ENCODE peak calls at places on chromosomes 3 and 15, in nine cellular contexts. G is fibroblast of lung; W is lower lobe of right lung; A is psoas muscle; P is cardiac fibroblast; K is CD8-positive, alpha-beta memory T cell; F is GM06990; U is K562; E is aorta. X is an unnamed sample.

GRCh38 chr3:31403197-31403596 is 129.5 kb upstream of the STT3B start:
- DNase-seq in A (no peak), F (no peak), W (no peak), U (no peak), K (no peak), P (no peak), E (no peak), G (no peak), X (no peak)

GRCh38 chr15:75302318-75302717 is 19.7 kb downstream of the GOLGA6D start:
- DNase-seq in G (no peak), P (no peak), U (no peak), W (no peak), A (no peak), E (no peak), K (no peak), F (no peak), X (no peak)

GRCh38 chr3:24264748-24265158 is 229.9 kb downstream of the THRB start:
- DNase-seq in K (no peak), G (peak), E (no peak), F (no peak), P (peak), A (no peak), W (no peak), U (peak), X (no peak)

GRCh38 chr3:146896711-146897110 is 291.6 kb upstream of the PLSCR5 start:
- DNase-seq in G (no peak), P (no peak), U (no peak), W (no peak), A (no peak), F (no peak), E (no peak), K (no peak), X (no peak)

GRCh38 chr15:52021128-52021671 is 2.2 kb downstream of the MAPK6 start:
- DNase-seq in W (no peak), U (peak), F (peak), G (peak), P (peak), A (no peak), E (no peak), K (peak), X (peak)

GRCh38 chr15:55789066-55789660 is 46.2 kb upstream of the PRTG start:
- DNase-seq in F (no peak), P (no peak), A (peak), G (no peak), E (no peak), U (peak), K (peak), W (no peak), X (no peak)

GRCh38 chr15:23566070-23567050 is 886 bp downstream of the MKRN3 start:
- DNase-seq in K (peak), A (peak), U (peak), W (no peak), F (no peak), E (no peak), G (peak), P (no peak), X (no peak)

GRCh38 chr3:25226747-25227146 is 201.3 kb upstream of the RARB start:
- DNase-seq in A (no peak), P (no peak), K (no peak), F (no peak), G (no peak), E (no peak), U (no peak), W (no peak), X (no peak)

GRCh38 chr3:12990306-12990705 is 82.9 kb downstream of the IQSEC1 start:
- DNase-seq in G (no peak), W (no peak), E (peak), F (no peak), K (no peak), P (no peak), A (no peak), U (no peak), X (no peak)

GRCh38 chr3:135237371-135237770 is 442.3 kb downstream of the EPHB1 start:
- DNase-seq in A (no peak), P (no peak), U (no peak), F (no peak), E (no peak), W (no peak), K (no peak), G (no peak), X (no peak)

GRCh38 chr3:56858331-56858730 is 56.6 kb upstream of the ARHGEF3 start:
- DNase-seq in G (no peak), U (no peak), K (no peak), W (no peak), E (no peak), A (no peak), P (no peak), F (no peak), X (no peak)

GRCh38 chr3:150411106-150411460 is 3.0 kb downstream of the TSC22D2 start:
- DNase-seq in A (no peak), G (no peak), W (no peak), P (no peak), F (no peak), U (no peak), E (no peak), K (no peak), X (no peak)

GRCh38 chr3:65729553-65729952 is 309.2 kb downstream of the MAGI1 start:
- DNase-seq in P (peak), G (peak), F (no peak), E (no peak), W (no peak), A (no peak), K (no peak), U (no peak), X (peak)

GRCh38 chr3:49807427-49808114 is 4.5 kb downstream of the INKA1 start:
- DNase-seq in E (no peak), A (no peak), W (no peak), G (peak), P (peak), K (no peak), F (peak), U (no peak), X (no peak)

GRCh38 chr3:101070260-101071121 is 77.3 kb upstream of the ABI3BP start:
- DNase-seq in P (peak), E (peak), K (peak), U (peak), W (peak), G (no peak), A (peak), F (peak), X (no peak)

GRCh38 chr3:101066776-101067175 is 73.6 kb upstream of the ABI3BP start:
- DNase-seq in W (no peak), A (no peak), G (peak), E (no peak), U (no peak), K (no peak), F (no peak), P (peak), X (no peak)

GRCh38 chr3:101069796-101070195 is 76.6 kb upstream of the ABI3BP start:
- DNase-seq in A (no peak), K (no peak), U (no peak), P (no peak), E (no peak), F (no peak), W (no peak), G (no peak), X (no peak)

GRCh38 chr3:101068876-101069606 is 75.8 kb upstream of the ABI3BP start:
- DNase-seq in A (no peak), W (no peak), P (no peak), F (no peak), E (no peak), G (peak), K (no peak), U (no peak), X (no peak)

DNA sequence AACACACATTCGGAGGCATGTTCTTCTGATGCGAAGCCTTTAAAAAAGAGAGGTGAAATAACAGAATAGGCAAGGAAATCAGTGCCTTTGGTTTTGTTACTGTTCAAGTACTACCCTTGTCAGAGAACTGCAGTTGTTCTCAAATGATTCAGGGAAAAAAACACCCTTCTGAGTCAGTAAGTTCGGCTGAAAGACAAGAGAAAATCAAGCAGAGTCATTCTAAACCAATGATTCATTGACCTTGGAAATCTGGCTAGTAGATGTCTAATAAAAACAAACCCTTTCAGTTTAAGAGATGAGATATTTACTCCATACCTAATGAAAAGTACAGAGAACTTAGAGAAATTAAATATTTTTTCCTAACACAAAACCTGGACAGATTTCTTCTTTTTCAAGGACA is 72.7 kb upstream of the ABI3BP start:
- DNase-seq in W (no peak), K (no peak), A (no peak), U (no peak), E (no peak), G (peak), F (no peak), P (peak), X (peak)
- H3K4me3 ChIP-seq in W (no peak), K (no peak), A (no peak), U (no peak), E (no peak), G (no peak), F (no peak), P (no peak), X (no peak)

GRCh38 chr3:109337393-109337792 is at the start of gene DPPA4:
- DNase-seq in K (no peak), W (no peak), A (no peak), U (no peak), G (no peak), F (no peak), E (no peak), P (no peak), X (no peak)
- H3K4me3 ChIP-seq in K (peak), W (peak), A (peak), U (no peak), G (peak), F (no peak), E (peak), P (peak), X (peak)

GRCh38 chr3:180870008-180870733 is 42.3 kb upstream of the FXR1 start:
- DNase-seq in P (peak), A (peak), E (peak), U (peak), F (no peak), K (no peak), W (no peak), G (peak), X (no peak)

GRCh38 chr3:180875071-180875698 is 37.3 kb upstream of the FXR1 start:
- DNase-seq in G (no peak), U (no peak), A (no peak), P (no peak), F (no peak), W (no peak), K (no peak), E (no peak), X (no peak)

DNA sequence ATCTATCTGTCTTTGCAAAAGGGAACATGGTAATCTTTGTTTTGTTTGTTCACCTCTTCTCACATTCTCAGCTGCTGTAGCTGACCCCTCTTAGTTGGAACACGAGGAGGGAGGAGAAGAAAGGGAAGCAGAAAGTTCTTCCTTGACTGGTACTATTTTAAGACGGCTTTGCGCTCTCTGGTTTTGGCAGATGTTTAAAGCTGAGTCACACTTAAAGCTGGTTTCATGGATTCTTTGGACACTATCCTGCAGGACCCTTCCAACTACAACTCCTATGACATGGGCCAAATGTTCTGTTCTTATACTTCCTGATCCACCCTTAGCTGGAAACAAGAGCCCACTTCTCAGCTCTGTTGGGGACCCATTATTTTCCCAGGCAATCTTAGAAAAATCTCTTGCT is 40.6 kb upstream of the FXR1 start:
- DNase-seq in G (peak), F (no peak), E (no peak), W (no peak), U (no peak), P (peak), K (no peak), A (no peak), X (peak)
- H3K4me3 ChIP-seq in G (no peak), F (no peak), E (no peak), W (no peak), U (no peak), P (no peak), K (no peak), A (peak), X (no peak)

DNA sequence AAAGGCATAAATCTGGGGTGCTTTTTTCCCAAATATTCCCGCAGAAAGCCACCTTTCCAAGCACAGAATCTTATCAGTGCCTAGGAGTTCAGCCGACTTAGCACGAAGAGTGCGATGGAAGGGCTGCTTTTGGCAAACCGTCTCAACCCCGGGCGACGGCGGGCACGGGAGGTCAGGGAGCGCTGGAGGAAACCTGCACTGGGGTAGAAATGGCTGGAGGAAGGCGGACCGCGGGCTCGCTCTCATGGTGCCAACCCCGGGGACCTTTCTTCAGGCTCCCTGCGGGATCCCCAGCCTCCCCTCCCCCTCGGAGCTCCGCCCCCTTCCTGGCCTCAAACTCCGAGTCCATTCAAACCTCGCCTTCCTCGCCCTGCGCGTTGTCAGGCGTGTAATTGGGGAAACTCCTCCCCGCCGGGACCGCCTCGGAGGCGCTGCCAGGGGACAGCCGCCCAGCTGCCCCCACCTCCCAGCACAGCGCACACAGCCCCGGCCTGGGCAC is at the start of gene GABRG3:
- DNase-seq in P (no peak), K (no peak), U (no peak), A (no peak), G (no peak), F (no peak), W (no peak), E (no peak), X (no peak)
- H3K4me3 ChIP-seq in P (no peak), K (no peak), U (no peak), A (no peak), G (no peak), F (no peak), W (no peak), E (no peak), X (peak)

GRCh38 chr3:1092771-1093170 is at the start of gene CNTN6:
- DNase-seq in G (peak), W (no peak), F (no peak), P (no peak), K (no peak), E (no peak), A (no peak), U (no peak), X (no peak)
- H3K4me3 ChIP-seq in G (no peak), W (peak), F (no peak), P (no peak), K (no peak), E (no peak), A (no peak), U (no peak), X (no peak)

DNA sequence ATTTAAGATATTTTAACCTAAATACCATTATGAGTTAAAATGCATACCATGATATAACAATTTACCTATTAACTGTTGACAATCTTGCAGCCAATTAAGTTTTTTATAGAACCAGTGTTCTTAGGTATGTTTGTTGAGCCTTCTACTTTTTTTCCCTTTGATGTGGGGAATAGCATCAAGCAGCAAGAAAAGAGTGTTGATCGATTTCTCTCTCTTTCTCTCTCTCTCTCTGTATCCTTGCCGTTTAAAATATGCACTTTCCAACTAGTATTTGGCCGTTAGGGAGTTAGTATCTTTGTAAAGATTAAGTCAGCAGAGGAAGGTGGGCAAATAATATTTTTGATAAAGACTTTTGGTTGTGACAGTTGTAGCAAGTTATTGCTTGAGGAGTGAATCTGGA is 5.9 kb downstream of the CHD2 start:
- DNase-seq in F (no peak), A (no peak), E (no peak), U (no peak), G (no peak), P (no peak), W (no peak), K (peak), X (no peak)
- H3K4me3 ChIP-seq in F (peak), A (peak), E (no peak), U (peak), G (peak), P (no peak), W (peak), K (peak), X (no peak)

GRCh38 chr15:40336129-40337122 is 4.3 kb downstream of the CCDC9B start:
- DNase-seq in W (no peak), K (no peak), P (no peak), E (no peak), F (no peak), G (no peak), U (peak), A (no peak), X (no peak)
- H3K4me3 ChIP-seq in W (no peak), K (no peak), P (no peak), E (no peak), F (no peak), G (no peak), U (no peak), A (no peak), X (no peak)

DNA sequence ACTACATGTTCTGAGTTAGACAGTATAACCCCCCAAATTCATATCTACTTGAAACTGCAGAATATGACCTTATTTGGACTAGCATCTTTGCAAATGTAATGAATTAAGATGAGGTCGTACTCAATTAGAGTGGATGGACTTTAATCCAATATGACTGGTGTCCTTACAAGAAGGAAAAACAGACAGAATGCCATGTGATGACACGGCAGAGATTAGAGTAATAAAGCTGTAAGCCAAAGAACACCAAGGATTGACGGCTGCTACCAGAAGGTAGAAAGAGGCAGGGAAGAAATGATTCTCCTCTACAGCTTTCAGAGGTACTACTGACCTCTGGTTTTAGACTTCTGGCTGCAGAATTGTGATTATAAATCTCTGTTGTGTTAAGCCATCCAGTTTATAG is 30.3 kb downstream of the GALK2 start:
- DNase-seq in W (no peak), E (no peak), G (no peak), F (no peak), U (no peak), P (no peak), K (no peak), A (no peak), X (no peak)
- H3K4me3 ChIP-seq in W (no peak), E (no peak), G (no peak), F (no peak), U (no peak), P (no peak), K (no peak), A (no peak), X (no peak)

GRCh38 chr3:163943664-163944063 is 1134.6 kb downstream of the SI start:
- DNase-seq in G (no peak), P (no peak), F (no peak), U (no peak), A (no peak), K (no peak), E (no peak), W (no peak), X (no peak)
- H3K4me3 ChIP-seq in G (no peak), P (no peak), F (no peak), U (no peak), A (no peak), K (no peak), E (no peak), W (no peak), X (no peak)

X was measured in skeletal muscle cell.